ENCODE peak calls at places on chromosomes 13 and 19, in seven cellular contexts. Z, Q, T, V, L, B and A are unnamed samples. For H3K4me1 and H3K36me3, the result is how much of the 10 kb centered on the place peaks cover.

GRCh38 chr13:44755872-44756271 is 179.7 kb upstream of the TSC22D1 start:
- DNase-seq in Z (no peak), Q (no peak), T (no peak), V (no peak), L (no peak), B (no peak), A (no peak)

GRCh38 chr13:53781941-53782340 is 753.3 kb downstream of the OLFM4 start:
- DNase-seq in Z (no peak), Q (no peak), T (no peak), V (no peak), L (no peak), B (no peak), A (no peak)

GRCh38 chr13:36347826-36348225 is 1.6 kb upstream of the SPART start:
- DNase-seq in Z (no peak), Q (no peak), T (no peak), V (no peak), L (no peak), B (no peak), A (no peak)

GRCh38 chr13:97339019-97339988 is 94.7 kb upstream of the RAP2A start:
- DNase-seq in Z (no peak), Q (no peak), T (no peak), V (peak), L (no peak), B (no peak), A (no peak)

GRCh38 chr13:95382411-95382810 is 81.2 kb upstream of the ABCC4 start:
- DNase-seq in Z (no peak), Q (no peak), T (no peak), V (no peak), L (no peak), B (no peak), A (no peak)

GRCh38 chr19:49430678-49431329 is 5.6 kb downstream of the GFY start:
- DNase-seq in Z (no peak), Q (no peak), T (no peak), V (no peak), L (no peak), B (no peak), A (no peak)

GRCh38 chr19:29665826-29666633 is 769 bp downstream of the PLEKHF1 start:
- DNase-seq in Z (peak), Q (no peak), T (peak), V (no peak), L (no peak), B (peak), A (no peak)

GRCh38 chr19:46692918-46693722 is 23.8 kb downstream of the PRKD2 start:
- DNase-seq in Z (no peak), Q (no peak), T (no peak), V (no peak), L (no peak), B (no peak), A (no peak)

GRCh38 chr13:88919970-88920628 is 1248.9 kb downstream of the SLITRK5 start:
- DNase-seq in Z (no peak), Q (no peak), T (no peak), V (no peak), L (no peak), B (no peak), A (no peak)

GRCh38 chr19:48491793-48492123 is 19.9 kb downstream of the LMTK3 start:
- DNase-seq in Z (no peak), Q (no peak), T (peak), V (no peak), L (no peak), B (no peak), A (no peak)

GRCh38 chr13:23654111-23655110 is 84.2 kb downstream of the TNFRSF19 start:
- DNase-seq in Z (no peak), Q (peak), T (no peak), V (no peak), L (no peak), B (no peak), A (no peak)

GRCh38 chr19:39139305-39140194 is 14.0 kb downstream of the PAK4 start:
- DNase-seq in Z (no peak), Q (no peak), T (peak), V (no peak), L (no peak), B (no peak), A (no peak)

GRCh38 chr19:15869109-15869555 is 28.7 kb downstream of the CYP4F2 start:
- DNase-seq in Z (no peak), Q (peak), T (peak), V (peak), L (peak), B (no peak), A (peak)

GRCh38 chr19:20038358-20039202 is 725 bp downstream of the ZNF682 start:
- DNase-seq in Z (no peak), Q (no peak), T (no peak), V (no peak), L (peak), B (no peak), A (peak)

GRCh38 chr19:33789344-33789743 is 7.3 kb upstream of the KCTD15 start:
- DNase-seq in Z (no peak), Q (no peak), T (no peak), V (no peak), L (no peak), B (no peak), A (no peak)

GRCh38 chr19:51810228-51810627 is 15.3 kb downstream of the FPR3 start:
- DNase-seq in Z (no peak), Q (no peak), T (no peak), V (no peak), L (no peak), B (no peak), A (no peak)

GRCh38 chr13:37403776-37404497 is 194.6 kb downstream of the POSTN start:
- DNase-seq in Z (no peak), Q (no peak), T (no peak), V (no peak), L (no peak), B (no peak), A (no peak)

GRCh38 chr13:39888865-39889810 is 233.7 kb downstream of the COG6 start:
- DNase-seq in Z (no peak), Q (no peak), T (no peak), V (no peak), L (no peak), B (no peak), A (no peak)

GRCh38 chr13:88945793-88946192 is 1274.6 kb downstream of the SLITRK5 start:
- DNase-seq in Z (no peak), Q (no peak), T (no peak), V (no peak), L (no peak), B (no peak), A (no peak)

GRCh38 chr19:14027856-14028450 is at the start of gene RLN3:
- DNase-seq in Z (no peak), Q (no peak), T (no peak), V (no peak), L (no peak), B (no peak), A (no peak)

GRCh38 chr19:48484931-48485612 is 15.9 kb downstream of the CYTH2 start:
- DNase-seq in Z (no peak), Q (no peak), T (no peak), V (no peak), L (no peak), B (no peak), A (no peak)

GRCh38 chr13:105920375-105920774 is 615.1 kb downstream of the EFNB2 start:
- DNase-seq in Z (no peak), Q (no peak), T (no peak), V (no peak), L (no peak), B (no peak), A (no peak)

GRCh38 chr13:94967183-94968039 is 255.1 kb upstream of the SOX21 start:
- DNase-seq in Z (peak), Q (no peak), T (no peak), V (no peak), L (no peak), B (no peak), A (no peak)

GRCh38 chr13:46295531-46296464 is 84.1 kb downstream of the LRRC63 start:
- DNase-seq in Z (no peak), Q (peak), T (no peak), V (peak), L (peak), B (no peak), A (peak)

GRCh38 chr13:90272356-90272755 is 1075.1 kb upstream of the MIR17HG start:
- DNase-seq in Z (no peak), Q (no peak), T (no peak), V (no peak), L (no peak), B (no peak), A (no peak)

GRCh38 chr19:48644355-48644754 is 1.6 kb downstream of the CA11 start:
- DNase-seq in Z (no peak), Q (no peak), T (no peak), V (no peak), L (no peak), B (no peak), A (no peak)

GRCh38 chr13:111046590-111047141 is 68.4 kb upstream of the ARHGEF7 start:
- DNase-seq in Z (no peak), Q (no peak), T (no peak), V (no peak), L (no peak), B (peak), A (no peak)

GRCh38 chr19:58196911-58197616 is 14.2 kb downstream of the ZNF274 start:
- DNase-seq in Z (no peak), Q (no peak), T (no peak), V (no peak), L (peak), B (no peak), A (no peak)

GRCh38 chr19:28399187-28399586 is 813.8 kb downstream of the UQCRFS1 start:
- DNase-seq in Z (no peak), Q (no peak), T (no peak), V (no peak), L (no peak), B (no peak), A (no peak)

GRCh38 chr13:100124265-100124664 is 35.4 kb downstream of the PCCA start:
- DNase-seq in Z (no peak), Q (no peak), T (no peak), V (no peak), L (no peak), B (no peak), A (no peak)

GRCh38 chr13:37386276-37386675 is 212.3 kb downstream of the POSTN start:
- DNase-seq in Z (no peak), Q (no peak), T (no peak), V (no peak), L (no peak), B (no peak), A (no peak)

GRCh38 chr13:97258801-97259200 is 36.7 kb downstream of the MBNL2 start:
- DNase-seq in Z (no peak), Q (no peak), T (no peak), V (no peak), L (no peak), B (no peak), A (no peak)

GRCh38 chr13:20609145-20609544 is 42.2 kb downstream of the IFT88 start:
- DNase-seq in Z (no peak), Q (no peak), T (no peak), V (no peak), L (no peak), B (no peak), A (no peak)

GRCh38 chr13:91017031-91017668 is 330.3 kb upstream of the MIR17HG start:
- DNase-seq in Z (no peak), Q (no peak), T (peak), V (no peak), L (no peak), B (peak), A (no peak)

GRCh38 chr13:46553521-46553885 is 533 bp downstream of the LRCH1 start:
- DNase-seq in Z (no peak), Q (no peak), T (no peak), V (peak), L (no peak), B (peak), A (no peak)

GRCh38 chr13:73198888-73199497 is 140.2 kb downstream of the KLF5 start:
- DNase-seq in Z (no peak), Q (no peak), T (no peak), V (no peak), L (no peak), B (no peak), A (no peak)

GRCh38 chr13:30234763-30235162 is 72.6 kb downstream of the KATNAL1 start:
- DNase-seq in Z (no peak), Q (no peak), T (no peak), V (no peak), L (no peak), B (no peak), A (no peak)

GRCh38 chr19:50657222-50657669 is 8.0 kb downstream of the C19orf81 start:
- DNase-seq in Z (no peak), Q (no peak), T (no peak), V (no peak), L (no peak), B (no peak), A (no peak)

GRCh38 chr19:50659318-50660082 is 10.3 kb downstream of the C19orf81 start:
- DNase-seq in Z (no peak), Q (no peak), T (no peak), V (no peak), L (no peak), B (no peak), A (no peak)

GRCh38 chr19:50660083-50660366 is 10.8 kb downstream of the C19orf81 start:
- DNase-seq in Z (no peak), Q (no peak), T (no peak), V (no peak), L (no peak), B (no peak), A (no peak)

GRCh38 chr19:50658438-50659317 is 9.4 kb downstream of the C19orf81 start:
- DNase-seq in Z (peak), Q (peak), T (no peak), V (peak), L (peak), B (peak), A (peak)

DNA sequence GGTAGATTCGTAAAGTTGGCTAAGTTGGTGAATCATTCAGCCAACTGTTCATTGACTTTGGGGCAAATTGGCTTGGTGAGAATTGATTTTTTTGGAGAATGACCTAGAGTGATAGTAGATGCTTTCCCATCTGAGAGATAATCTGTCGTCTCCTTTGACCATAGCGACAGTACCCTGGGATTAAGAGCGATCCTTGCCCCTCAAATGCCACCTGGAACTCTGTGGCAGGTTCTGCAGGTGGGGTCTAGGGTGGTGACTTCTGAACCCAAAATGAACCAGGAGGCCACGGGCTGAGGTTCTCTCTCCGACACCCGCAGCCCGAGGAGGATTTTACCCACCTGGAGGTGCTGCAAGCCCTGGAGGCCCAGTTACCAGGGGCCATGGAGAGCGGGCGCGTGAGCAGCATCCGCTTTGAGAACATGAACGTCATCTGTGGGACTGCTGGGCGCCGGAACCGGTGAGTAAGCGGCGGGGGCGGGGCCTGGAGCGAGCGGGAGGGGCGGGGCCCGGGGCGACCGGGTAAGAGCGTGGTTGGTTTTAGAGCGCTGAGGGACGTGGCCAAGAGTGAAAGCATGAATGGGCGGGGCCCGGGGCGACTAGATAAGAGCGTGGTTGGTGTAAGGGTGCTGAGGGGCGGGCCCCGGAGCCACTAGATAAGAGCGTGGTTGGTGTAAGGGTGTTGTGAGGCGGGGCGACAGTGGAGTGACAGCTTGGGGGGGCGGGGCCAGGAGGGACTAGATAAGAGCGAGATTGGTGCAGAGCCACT is 8.6 kb downstream of the C19orf81 start:
- DNase-seq in Z (peak), Q (peak), T (no peak), V (peak), L (peak), B (peak), A (peak)
- H3K4me3 ChIP-seq in Z (peak), Q (peak), T (no peak), V (peak), L (no peak), B (peak), A (peak)

GRCh38 chr13:31629085-31629785 is 110.1 kb upstream of the RXFP2 start:
- DNase-seq in Z (no peak), Q (no peak), T (no peak), V (no peak), L (no peak), B (no peak), A (no peak)
- H3K4me1 ChIP-seq in Z (under half), Q (under half), T (under half), V (under half), L (under half), B (under half), A (under half)

GRCh38 chr13:49296659-49297058 is 48.9 kb downstream of the CDADC1 start:
- DNase-seq in Z (no peak), Q (no peak), T (no peak), V (no peak), L (no peak), B (no peak), A (no peak)

GRCh38 chr13:49300716-49301589 is 53.2 kb downstream of the CDADC1 start:
- DNase-seq in Z (no peak), Q (no peak), T (peak), V (peak), L (peak), B (no peak), A (peak)

GRCh38 chr13:49302222-49302621 is 54.5 kb downstream of the CDADC1 start:
- DNase-seq in Z (no peak), Q (no peak), T (no peak), V (no peak), L (no peak), B (no peak), A (no peak)

GRCh38 chr13:49297338-49297737 is 49.6 kb downstream of the CDADC1 start:
- DNase-seq in Z (no peak), Q (no peak), T (no peak), V (no peak), L (no peak), B (no peak), A (no peak)

GRCh38 chr13:49298903-49299605 is 51.3 kb downstream of the CDADC1 start:
- DNase-seq in Z (no peak), Q (peak), T (no peak), V (no peak), L (no peak), B (no peak), A (no peak)
- H3K36me3 ChIP-seq in Z (under half), Q (under half), T (under half), V (under half), L (under half), B (under half), A (under half)

DNA sequence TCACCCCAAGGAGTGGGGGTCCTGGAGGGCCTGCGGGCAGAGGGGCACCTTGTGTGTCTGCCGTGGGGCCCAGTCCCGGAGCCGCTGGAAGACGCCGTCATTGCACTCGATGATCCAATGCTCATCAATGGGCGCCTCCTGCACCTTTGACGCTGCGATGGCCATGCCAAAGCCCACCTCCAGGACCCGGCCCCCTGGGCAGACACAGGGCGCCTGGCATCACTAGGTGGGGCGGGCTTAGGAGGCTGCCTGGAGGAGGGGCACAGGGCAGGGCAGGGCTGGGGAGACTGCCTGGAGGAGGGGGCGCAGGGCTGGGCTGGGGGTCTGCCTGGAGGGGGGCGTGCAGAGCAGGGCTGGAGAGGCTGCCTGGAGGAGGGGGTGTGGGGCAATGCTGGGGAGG is 1.6 kb downstream of the GAMT start:
- DNase-seq in Z (peak), Q (no peak), T (no peak), V (no peak), L (no peak), B (no peak), A (no peak)
- H3K4me3 ChIP-seq in Z (no peak), Q (no peak), T (no peak), V (peak), L (no peak), B (no peak), A (no peak)

GRCh38 chr19:11141937-11142527 is 13.6 kb downstream of the SPC24 start:
- DNase-seq in Z (no peak), Q (no peak), T (no peak), V (no peak), L (no peak), B (peak), A (no peak)
- H3K4me1 ChIP-seq in Z (half or more), Q (under half), T (under half), V (under half), L (under half), B (half or more), A (under half)

GRCh38 chr19:2213799-2214198 is 22.3 kb downstream of the PLEKHJ1 start:
- DNase-seq in Z (peak), Q (no peak), T (no peak), V (no peak), L (no peak), B (no peak), A (no peak)
- H3K36me3 ChIP-seq in Z (half or more), Q (under half), T (under half), V (under half), L (under half), B (half or more), A (under half)

DNA sequence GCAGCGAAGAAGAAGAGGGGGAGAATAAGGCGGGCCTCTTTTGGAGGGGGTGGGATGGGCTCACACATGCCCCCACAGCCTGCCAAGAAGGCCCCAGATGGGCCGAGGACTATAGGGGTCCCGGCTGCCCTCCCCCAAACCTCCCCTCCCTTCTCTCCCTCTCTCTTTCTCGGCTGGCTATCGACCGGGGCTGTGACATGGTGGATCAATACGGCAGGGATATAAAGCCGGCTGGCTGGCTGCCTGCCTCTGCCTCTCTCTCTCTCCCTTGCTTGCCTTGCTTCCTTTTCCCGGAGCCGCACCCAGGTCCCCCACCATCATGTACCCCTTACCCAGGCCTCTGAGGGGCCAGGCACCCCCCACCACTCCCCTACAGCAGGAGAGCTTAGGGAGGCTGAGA is 20.0 kb upstream of the POU2F2 start:
- DNase-seq in Z (no peak), Q (no peak), T (no peak), V (no peak), L (no peak), B (no peak), A (no peak)
- H3K4me3 ChIP-seq in Z (no peak), Q (no peak), T (no peak), V (no peak), L (no peak), B (no peak), A (no peak)